ENCODE peak calls at places on chromosomes 11 and 22, in ten cellular contexts. One of them, this sample, is unnamed.

GRCh38 chr11:126359431-126360048 is 4.1 kb downstream of the ST3GAL4 start:
- DNase-seq in activated naive CD4-positive, alpha-beta T cell: no peak
- DNase-seq in M059J: no peak
- DNase-seq in NCI-H1092: peak; percentile 66
- DNase-seq in neuronal stem cell: no peak
- DNase-seq in right atrium auricular region: peak; percentile 76
- DNase-seq in stomach: no peak
- DNase-seq in esophagus muscularis mucosa: no peak
- DNase-seq in AG20443: peak; percentile 93
- DNase-seq in NCI-H345: no peak
- DNase-seq in this sample: peak; percentile 90

GRCh38 chr11:121930004-121930965 is 185.7 kb downstream of the BLID start:
- DNase-seq in esophagus muscularis mucosa: peak; percentile 77
- DNase-seq in NCI-H1092: peak; percentile 41
- DNase-seq in AG20443: peak; percentile 17
- DNase-seq in stomach: no peak
- DNase-seq in activated naive CD4-positive, alpha-beta T cell: no peak
- DNase-seq in NCI-H345: peak; percentile 16
- DNase-seq in neuronal stem cell: no peak
- DNase-seq in right atrium auricular region: no peak
- DNase-seq in M059J: peak; percentile 39
- DNase-seq in this sample: no peak

GRCh38 chr11:32213223-32213622 is 122.3 kb downstream of the RCN1 start:
- DNase-seq in activated naive CD4-positive, alpha-beta T cell: no peak
- DNase-seq in M059J: peak; percentile 88
- DNase-seq in stomach: no peak
- DNase-seq in esophagus muscularis mucosa: no peak
- DNase-seq in NCI-H345: no peak
- DNase-seq in right atrium auricular region: no peak
- DNase-seq in NCI-H1092: no peak
- DNase-seq in AG20443: peak; percentile 76
- DNase-seq in neuronal stem cell: no peak
- DNase-seq in this sample: no peak

GRCh38 chr22:32325811-32326237 is 31.8 kb upstream of the RFPL3 start:
- DNase-seq in neuronal stem cell: no peak
- DNase-seq in AG20443: no peak
- DNase-seq in activated naive CD4-positive, alpha-beta T cell: no peak
- DNase-seq in esophagus muscularis mucosa: peak; percentile 45
- DNase-seq in NCI-H1092: no peak
- DNase-seq in M059J: no peak
- DNase-seq in NCI-H345: peak; percentile 27
- DNase-seq in stomach: peak; percentile 7
- DNase-seq in right atrium auricular region: no peak
- DNase-seq in this sample: peak; percentile 49

GRCh38 chr22:44463151-44463550 is 34.9 kb downstream of the RTL6 start:
- DNase-seq in M059J: no peak
- DNase-seq in stomach: no peak
- DNase-seq in esophagus muscularis mucosa: peak; percentile 84
- DNase-seq in AG20443: no peak
- DNase-seq in activated naive CD4-positive, alpha-beta T cell: no peak
- DNase-seq in NCI-H1092: no peak
- DNase-seq in neuronal stem cell: no peak
- DNase-seq in right atrium auricular region: peak; percentile 23
- DNase-seq in NCI-H345: no peak
- DNase-seq in this sample: no peak

GRCh38 chr11:102757823-102758549 is 22.4 kb downstream of the MMP10 start:
- DNase-seq in activated naive CD4-positive, alpha-beta T cell: no peak
- DNase-seq in M059J: peak; percentile 50
- DNase-seq in right atrium auricular region: no peak
- DNase-seq in stomach: no peak
- DNase-seq in AG20443: peak; percentile 33
- DNase-seq in NCI-H1092: no peak
- DNase-seq in neuronal stem cell: no peak
- DNase-seq in esophagus muscularis mucosa: no peak
- DNase-seq in NCI-H345: no peak
- DNase-seq in this sample: no peak

GRCh38 chr11:17747131-17747955 is 12.8 kb downstream of the KCNC1 start:
- DNase-seq in neuronal stem cell: no peak
- DNase-seq in M059J: peak; percentile 45
- DNase-seq in NCI-H1092: no peak
- DNase-seq in right atrium auricular region: no peak
- DNase-seq in stomach: no peak
- DNase-seq in AG20443: no peak
- DNase-seq in esophagus muscularis mucosa: no peak
- DNase-seq in activated naive CD4-positive, alpha-beta T cell: no peak
- DNase-seq in NCI-H345: no peak
- DNase-seq in this sample: no peak

GRCh38 chr11:121426476-121427454 is 25.3 kb upstream of the SORL1 start:
- DNase-seq in esophagus muscularis mucosa: no peak
- DNase-seq in NCI-H1092: peak; percentile 16
- DNase-seq in AG20443: peak; percentile 57
- DNase-seq in neuronal stem cell: no peak
- DNase-seq in activated naive CD4-positive, alpha-beta T cell: peak; percentile 25
- DNase-seq in right atrium auricular region: no peak
- DNase-seq in stomach: peak; percentile 56
- DNase-seq in NCI-H345: peak; percentile 13
- DNase-seq in M059J: peak; percentile 18
- DNase-seq in this sample: no peak

GRCh38 chr11:61532136-61533038 is 23.8 kb downstream of the LRRC10B start:
- DNase-seq in neuronal stem cell: no peak
- DNase-seq in activated naive CD4-positive, alpha-beta T cell: peak; percentile 15
- DNase-seq in NCI-H1092: peak; percentile 20
- DNase-seq in stomach: peak; percentile 40
- DNase-seq in M059J: peak; percentile 49
- DNase-seq in right atrium auricular region: no peak
- DNase-seq in AG20443: peak; percentile 75
- DNase-seq in esophagus muscularis mucosa: no peak
- DNase-seq in NCI-H345: peak; percentile 53
- DNase-seq in this sample: no peak

GRCh38 chr11:554824-555499 is 5.6 kb downstream of the LMNTD2 start:
- DNase-seq in activated naive CD4-positive, alpha-beta T cell: peak; percentile 60
- DNase-seq in M059J: no peak
- DNase-seq in esophagus muscularis mucosa: no peak
- DNase-seq in neuronal stem cell: peak; percentile 87
- DNase-seq in stomach: peak; percentile 78
- DNase-seq in right atrium auricular region: no peak
- DNase-seq in NCI-H345: peak; percentile 89
- DNase-seq in NCI-H1092: peak; percentile 68
- DNase-seq in AG20443: peak; percentile 71
- DNase-seq in this sample: no peak

GRCh38 chr11:76700177-76701100 is 29.9 kb upstream of the LRRC32 start:
- DNase-seq in AG20443: peak; percentile 94
- DNase-seq in neuronal stem cell: no peak
- DNase-seq in stomach: no peak
- DNase-seq in activated naive CD4-positive, alpha-beta T cell: no peak
- DNase-seq in NCI-H345: no peak
- DNase-seq in right atrium auricular region: no peak
- DNase-seq in M059J: peak; percentile 93
- DNase-seq in esophagus muscularis mucosa: no peak
- DNase-seq in NCI-H1092: no peak
- DNase-seq in this sample: no peak

GRCh38 chr11:62143727-62144126 is 19.9 kb downstream of the INCENP start:
- DNase-seq in NCI-H345: no peak
- DNase-seq in NCI-H1092: no peak
- DNase-seq in right atrium auricular region: peak; percentile 30
- DNase-seq in neuronal stem cell: no peak
- DNase-seq in M059J: no peak
- DNase-seq in AG20443: no peak
- DNase-seq in stomach: peak; percentile 13
- DNase-seq in esophagus muscularis mucosa: no peak
- DNase-seq in activated naive CD4-positive, alpha-beta T cell: no peak
- DNase-seq in this sample: no peak

GRCh38 chr11:124897681-124898680 is at the start of gene ROBO4:
- DNase-seq in AG20443: peak; percentile 71
- DNase-seq in stomach: no peak
- DNase-seq in neuronal stem cell: no peak
- DNase-seq in activated naive CD4-positive, alpha-beta T cell: no peak
- DNase-seq in NCI-H345: no peak
- DNase-seq in NCI-H1092: no peak
- DNase-seq in right atrium auricular region: no peak
- DNase-seq in M059J: peak; percentile 96
- DNase-seq in esophagus muscularis mucosa: no peak
- DNase-seq in this sample: peak; percentile 85

GRCh38 chr11:27646051-27646818 is 54.0 kb downstream of the BDNF start:
- DNase-seq in NCI-H345: no peak
- DNase-seq in activated naive CD4-positive, alpha-beta T cell: no peak
- DNase-seq in NCI-H1092: no peak
- DNase-seq in stomach: no peak
- DNase-seq in esophagus muscularis mucosa: no peak
- DNase-seq in neuronal stem cell: no peak
- DNase-seq in AG20443: no peak
- DNase-seq in M059J: no peak
- DNase-seq in right atrium auricular region: no peak
- DNase-seq in this sample: no peak

GRCh38 chr11:4714300-4714699 is 9.7 kb downstream of the MMP26 start:
- DNase-seq in NCI-H345: no peak
- DNase-seq in M059J: no peak
- DNase-seq in AG20443: no peak
- DNase-seq in neuronal stem cell: no peak
- DNase-seq in right atrium auricular region: no peak
- DNase-seq in esophagus muscularis mucosa: no peak
- DNase-seq in NCI-H1092: no peak
- DNase-seq in stomach: no peak
- DNase-seq in activated naive CD4-positive, alpha-beta T cell: no peak
- DNase-seq in this sample: no peak

GRCh38 chr11:30392221-30392784 is 69.4 kb downstream of the ARL14EP start:
- DNase-seq in neuronal stem cell: no peak
- DNase-seq in esophagus muscularis mucosa: no peak
- DNase-seq in activated naive CD4-positive, alpha-beta T cell: no peak
- DNase-seq in M059J: peak; percentile 32
- DNase-seq in NCI-H1092: no peak
- DNase-seq in right atrium auricular region: no peak
- DNase-seq in stomach: no peak
- DNase-seq in AG20443: no peak
- DNase-seq in NCI-H345: no peak
- DNase-seq in this sample: no peak

GRCh38 chr22:48979482-48979881 is 848.2 kb downstream of the BRD1 start:
- DNase-seq in NCI-H345: peak; percentile 54
- DNase-seq in neuronal stem cell: no peak
- DNase-seq in M059J: no peak
- DNase-seq in right atrium auricular region: no peak
- DNase-seq in stomach: no peak
- DNase-seq in NCI-H1092: peak; percentile 18
- DNase-seq in esophagus muscularis mucosa: no peak
- DNase-seq in activated naive CD4-positive, alpha-beta T cell: no peak
- DNase-seq in AG20443: no peak
- DNase-seq in this sample: no peak

This sample was measured in vagina.